ENCODE peak calls at places on chromosomes 4 and X, in four cellular contexts. L is mesendoderm, H is fibroblast of lung, C is HCT116. E is an unnamed sample.

GRCh38 chr4:13193662-13194061 is 290.5 kb downstream of the RAB28 start:
- DNase-seq in L (peak; percentile 46), H (no peak), C (no peak), E (no peak)

GRCh38 chrX:84729809-84730208 is 227.6 kb upstream of the HDX start:
- DNase-seq in L (peak; percentile 94), H (peak; percentile 8), C (no peak), E (peak; percentile 25)

GRCh38 chr4:163816494-163816893 is 322.0 kb downstream of the TMA16 start:
- DNase-seq in L (peak; percentile 16), H (no peak), C (no peak), E (no peak)

GRCh38 chr4:185227131-185227551 is 17.7 kb downstream of the SNX25 start:
- DNase-seq in L (peak; percentile 49), H (no peak), C (no peak), E (no peak)

GRCh38 chr4:2535386-2536192 is 858 bp upstream of the FAM193A start:
- DNase-seq in L (peak; percentile 72), H (peak; percentile 36), C (no peak), E (peak; percentile 51)

GRCh38 chr4:107600456-107600855 is 119.6 kb downstream of the PAPSS1 start:
- DNase-seq in L (peak; percentile 52), H (peak; percentile 83), C (no peak), E (no peak)

GRCh38 chrX:130933358-130933757 is 30.3 kb upstream of the ENOX2 start:
- DNase-seq in L (no peak), H (no peak), C (no peak), E (no peak)

GRCh38 chrX:54044877-54045328 is 630 bp upstream of the PHF8 start:
- DNase-seq in L (no peak), H (no peak), C (no peak), E (no peak)

GRCh38 chr4:6313216-6313615 is 43.6 kb downstream of the WFS1 start:
- DNase-seq in L (no peak), H (no peak), C (no peak), E (no peak)

GRCh38 chr4:108571027-108571569 is 49.3 kb upstream of the RPL34 start:
- DNase-seq in L (no peak), H (peak; percentile 45), C (no peak), E (no peak)

GRCh38 chrX:130124577-130124976 is 14.3 kb upstream of the ELF4 start:
- DNase-seq in L (peak; percentile 45), H (no peak), C (no peak), E (no peak)

GRCh38 chr4:3414421-3415279 is 27.1 kb upstream of the HGFAC start:
- DNase-seq in L (no peak), H (no peak), C (no peak), E (peak; percentile 66)

GRCh38 chr4:17447675-17448298 is 64.1 kb downstream of the QDPR start:
- DNase-seq in L (peak; percentile 83), H (peak; percentile 77), C (peak; percentile 74), E (no peak)

GRCh38 chr4:150325872-150326271 is 247.6 kb downstream of the DCLK2 start:
- DNase-seq in L (no peak), H (no peak), C (no peak), E (no peak)

GRCh38 chr4:153152453-153153338 is 51.5 kb upstream of the TRIM2 start:
- DNase-seq in L (peak; percentile 78), H (peak; percentile 34), C (no peak), E (peak; percentile 31)

GRCh38 chrX:105876658-105877057 is 54.3 kb downstream of the NRK start:
- DNase-seq in L (peak; percentile 34), H (no peak), C (peak; percentile 29), E (no peak)

GRCh38 chrX:150870487-150871340 is 27.8 kb downstream of the CD99L2 start:
- DNase-seq in L (no peak), H (no peak), C (no peak), E (no peak)

GRCh38 chr4:138567696-138568095 is 325.5 kb upstream of the SLC7A11 start:
- DNase-seq in L (no peak), H (peak; percentile 78), C (no peak), E (no peak)

GRCh38 chr4:152372444-152372843 is 163.4 kb downstream of the FBXW7 start:
- DNase-seq in L (no peak), H (no peak), C (no peak), E (no peak)

GRCh38 chrX:113644426-113644825 is 803.8 kb upstream of the AMOT start:
- DNase-seq in L (no peak), H (peak; percentile 73), C (no peak), E (no peak)

DNA sequence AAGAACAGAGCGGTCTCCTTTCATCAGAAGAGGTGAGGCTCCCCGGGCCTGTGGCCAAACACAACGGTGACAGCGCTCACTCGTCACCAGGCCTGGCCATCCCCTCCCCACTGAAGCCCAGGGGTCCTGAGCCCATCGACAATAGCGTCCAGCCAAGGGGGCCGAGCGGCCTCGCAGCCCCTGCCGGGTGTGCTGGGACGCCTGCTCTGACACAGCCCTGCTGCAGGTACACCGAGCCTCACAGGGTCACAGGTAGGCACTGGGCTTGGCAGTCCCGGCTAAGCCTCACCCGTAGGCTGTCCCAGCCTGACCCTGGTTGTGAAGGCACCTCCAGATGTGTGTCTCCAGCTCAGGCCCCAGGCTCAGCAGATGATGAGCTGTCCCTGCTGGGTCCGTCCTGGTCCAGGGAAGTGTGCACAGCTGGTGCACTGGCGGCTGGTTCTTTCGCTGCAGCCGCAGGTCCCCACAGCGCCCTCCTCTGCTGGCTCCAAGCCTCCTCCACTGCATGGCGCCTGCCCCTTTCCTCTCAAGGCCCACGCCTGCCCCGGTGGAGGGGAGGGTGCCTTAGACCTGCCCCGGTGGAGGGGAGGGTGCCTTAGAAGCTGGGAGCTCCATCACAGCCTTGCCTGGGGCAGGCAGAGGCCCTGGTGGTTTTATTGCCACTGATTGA is 21.5 kb downstream of the UVSSA start:
- DNase-seq in L (no peak), H (no peak), C (no peak), E (peak; percentile 49)
- H3K27ac ChIP-seq in L (no peak overlapping the region), H (no peak overlapping the region), C (no peak overlapping the region), E (no peak overlapping the region)

DNA sequence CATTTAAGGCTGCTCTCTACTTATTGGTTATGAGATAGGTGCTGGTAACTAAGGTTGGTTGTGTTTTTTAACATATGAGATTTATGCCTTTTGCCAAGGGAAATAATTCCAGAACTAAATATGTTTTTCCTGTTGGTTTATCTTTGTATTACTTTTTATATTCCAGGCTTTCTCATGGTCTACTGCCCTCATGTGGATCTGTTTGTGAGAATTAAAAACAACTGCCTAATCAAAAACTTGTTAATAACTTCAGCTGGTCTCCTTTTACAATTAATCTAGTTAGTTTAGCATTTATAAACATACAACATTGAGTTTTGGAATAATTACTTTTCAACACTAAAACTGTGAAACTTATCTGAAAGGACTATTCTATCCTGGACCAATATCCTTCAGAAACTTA is 1208.3 kb downstream of the ADGRL3 start:
- DNase-seq in L (no peak), H (no peak), C (no peak), E (no peak)
- H3K4me1 ChIP-seq in L (no peaks in the 10 kb centered on the region), H (no peaks in the 10 kb centered on the region), C (no peaks in the 10 kb centered on the region), E (no peaks in the 10 kb centered on the region)

GRCh38 chr4:138935-139334 is 14.6 kb downstream of the ZNF718 start:
- DNase-seq in L (no peak), H (no peak), C (no peak), E (no peak)

DNA sequence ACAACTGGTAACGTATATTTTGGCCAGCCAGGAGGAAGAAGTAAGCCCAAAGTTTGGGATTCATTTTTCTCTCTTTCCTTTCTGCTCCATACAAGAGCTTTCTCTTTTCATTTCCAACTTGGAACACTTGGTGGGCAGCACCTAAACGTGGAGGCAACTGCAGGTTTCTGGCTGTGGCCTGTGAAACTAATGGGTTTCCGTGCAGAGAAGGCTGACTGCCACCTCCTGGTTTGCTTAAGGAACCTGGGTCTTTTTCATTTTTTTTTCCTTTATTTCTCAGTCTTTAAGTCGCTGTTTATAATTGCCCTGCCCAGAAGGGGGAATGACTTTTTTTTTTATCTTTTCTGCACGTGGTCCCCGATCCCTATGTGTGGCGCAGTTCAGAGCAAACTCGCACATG is 15.4 kb downstream of the ZNF718 start:
- DNase-seq in L (peak; percentile 30), H (no peak), C (no peak), E (no peak)
- H3K4me3 ChIP-seq in L (no peak overlapping the region), H (no peak overlapping the region), C (no peak overlapping the region), E (no peak overlapping the region)

DNA sequence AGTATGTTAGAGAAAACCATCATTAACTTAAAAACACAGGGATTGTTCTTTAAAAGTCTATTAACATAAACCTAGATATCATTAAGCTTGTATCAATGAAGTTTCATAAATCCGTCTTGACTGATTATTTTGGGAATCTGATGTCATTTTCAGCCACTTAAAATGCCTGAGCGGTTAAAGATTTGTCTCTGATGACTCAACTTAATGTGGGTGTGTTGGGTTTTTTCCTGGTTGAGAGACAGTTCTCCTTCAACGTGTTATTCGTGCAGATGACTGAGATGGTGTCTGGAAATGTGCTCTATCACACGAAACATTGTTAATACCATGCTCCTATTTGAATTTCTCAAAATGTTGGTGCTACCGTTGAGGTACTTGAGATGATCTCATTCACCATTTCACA is 227.3 kb upstream of the TENM3 start:
- DNase-seq in L (no peak), H (peak; percentile 88), C (no peak), E (no peak)
- H3K27ac ChIP-seq in L (no peak overlapping the region), H (no peak overlapping the region), C (no peak overlapping the region), E (no peak overlapping the region)

GRCh38 chr4:105092768-105093167 is 53.9 kb upstream of the TET2 start:
- DNase-seq in L (no peak), H (peak; percentile 63), C (no peak), E (no peak)

GRCh38 chr4:105088110-105088879 is 58.4 kb upstream of the TET2 start:
- DNase-seq in L (peak; percentile 82), H (peak; percentile 98), C (no peak), E (no peak)

GRCh38 chr4:105093975-105094374 is 52.7 kb upstream of the TET2 start:
- DNase-seq in L (no peak), H (no peak), C (no peak), E (no peak)

DNA sequence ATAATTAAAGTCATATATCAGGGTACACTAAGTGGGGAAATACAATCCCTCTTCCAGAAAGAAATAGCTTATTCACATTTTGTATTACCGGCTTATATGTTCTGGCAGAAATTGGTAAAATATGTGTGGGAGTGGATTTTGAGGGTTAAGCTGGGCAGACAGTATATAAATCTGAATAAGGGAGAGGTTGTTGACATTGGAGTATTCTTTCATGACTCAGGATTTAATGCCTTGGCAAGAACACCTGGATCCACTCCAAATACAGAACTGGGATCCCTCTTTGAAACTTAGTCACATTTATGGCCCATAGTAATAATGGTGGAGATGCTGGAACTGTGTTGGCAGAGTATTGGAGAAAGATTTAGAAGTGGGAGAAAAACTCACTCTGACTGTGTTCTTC is 54.3 kb upstream of the TET2 start:
- DNase-seq in L (no peak), H (peak; percentile 90), C (no peak), E (no peak)
- H3K4me1 ChIP-seq in L (no peaks in the 10 kb centered on the region), H (peaks cover 4% of the 10 kb centered on the region), C (no peaks in the 10 kb centered on the region), E (peaks cover 1% of the 10 kb centered on the region)

GRCh38 chrX:49163555-49164419 is 1.2 kb downstream of the MAGIX start:
- DNase-seq in L (peak; percentile 92), H (peak; percentile 65), C (peak; percentile 63), E (peak; percentile 95)
- H3K4me3 ChIP-seq in L (no peak overlapping the region), H (no peak overlapping the region), C (peak overlapping the region; percentile 45), E (peak overlapping the region; percentile 37)

DNA sequence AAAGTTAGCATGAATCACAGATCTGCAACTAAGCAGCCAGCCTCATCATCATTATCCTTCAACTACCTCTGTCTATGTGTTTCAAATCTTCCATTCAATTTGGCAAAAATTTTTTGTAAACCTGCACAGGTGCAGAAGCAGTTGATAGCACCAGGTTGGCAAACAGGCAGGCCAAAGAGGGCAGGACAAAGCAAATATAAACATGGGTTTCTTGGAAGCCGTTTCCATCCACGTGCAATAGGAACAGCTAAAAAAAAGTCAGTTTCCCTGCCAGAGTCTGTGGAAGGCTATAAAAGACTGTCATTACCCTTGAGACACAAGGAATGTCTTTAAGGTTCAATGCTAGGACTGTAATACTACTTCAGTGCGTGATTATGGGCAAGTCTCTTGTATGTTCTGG is 253.2 kb downstream of the PDHA2 start:
- DNase-seq in L (no peak), H (no peak), C (no peak), E (no peak)
- H3K27ac ChIP-seq in L (no peak overlapping the region), H (no peak overlapping the region), C (no peak overlapping the region), E (no peak overlapping the region)

E was measured in right cardiac atrium.